ENCODE peak calls at places on chromosomes 6 and 20, in seven cellular contexts. T is lower leg skin, F is bronchial epithelial cell, R is A549, Y is fibroblast of mammary gland, K is esophagus squamous epithelium, C is B cell. A is an unnamed sample.

GRCh38 chr6:45272626-45273025 is 55.5 kb upstream of the RUNX2 start:
- DNase-seq in T (no peak), F (no peak), R (no peak), Y (peak; percentile 11), K (no peak), C (no peak), A (no peak)

GRCh38 chr6:12348530-12349511 is 58.7 kb downstream of the EDN1 start:
- DNase-seq in T (no peak), F (peak; percentile 96), R (peak; percentile 78), Y (peak; percentile 65), K (no peak), C (no peak), A (peak; percentile 82)

GRCh38 chr6:21800948-21801438 is 207.4 kb downstream of the SOX4 start:
- DNase-seq in T (no peak), F (peak; percentile 71), R (peak; percentile 82), Y (peak; percentile 15), K (no peak), C (no peak), A (peak; percentile 62)

GRCh38 chr6:169529931-169530761 is 171.7 kb downstream of the WDR27 start:
- DNase-seq in T (peak; percentile 69), F (no peak), R (peak; percentile 5), Y (peak; percentile 92), K (no peak), C (no peak), A (no peak)

GRCh38 chr6:109187399-109188114 is 92.2 kb downstream of the CEP57L1 start:
- DNase-seq in T (peak; percentile 34), F (peak; percentile 48), R (peak; percentile 7), Y (peak; percentile 50), K (no peak), C (peak; percentile 55), A (peak; percentile 68)

GRCh38 chr6:129793447-129793846 is 67.7 kb downstream of the TMEM244 start:
- DNase-seq in T (no peak), F (no peak), R (no peak), Y (no peak), K (no peak), C (no peak), A (no peak)

GRCh38 chr20:4100679-4101078 is 85.3 kb upstream of the RNF24 start:
- DNase-seq in T (no peak), F (peak; percentile 55), R (no peak), Y (peak; percentile 65), K (no peak), C (no peak), A (no peak)

GRCh38 chr6:142850653-142851434 is 94.1 kb downstream of the HIVEP2 start:
- DNase-seq in T (no peak), F (peak; percentile 65), R (no peak), Y (peak; percentile 74), K (no peak), C (no peak), A (no peak)

GRCh38 chr6:38708483-38708882 is 5.5 kb upstream of the GLO1 start:
- DNase-seq in T (no peak), F (no peak), R (no peak), Y (no peak), K (no peak), C (no peak), A (no peak)

GRCh38 chr6:109009761-109010612 is 84.7 kb downstream of the SESN1 start:
- DNase-seq in T (no peak), F (peak; percentile 25), R (no peak), Y (no peak), K (no peak), C (no peak), A (no peak)

GRCh38 chr6:144286503-144287393 is 1.6 kb downstream of the UTRN start:
- DNase-seq in T (peak; percentile 58), F (peak; percentile 80), R (peak; percentile 63), Y (peak; percentile 93), K (no peak), C (no peak), A (peak; percentile 82)

GRCh38 chr20:38117635-38118034 is 47.4 kb downstream of the TGM2 start:
- DNase-seq in T (no peak), F (peak; percentile 56), R (no peak), Y (no peak), K (no peak), C (no peak), A (peak; percentile 43)

GRCh38 chr6:47922391-47922790 is 140.6 kb downstream of the OPN5 start:
- DNase-seq in T (no peak), F (no peak), R (no peak), Y (no peak), K (no peak), C (no peak), A (no peak)

GRCh38 chr6:170135041-170135440 is 155.8 kb downstream of the DLL1 start:
- DNase-seq in T (no peak), F (no peak), R (no peak), Y (no peak), K (no peak), C (no peak), A (no peak)

GRCh38 chr6:47733879-47734558 is 35.6 kb downstream of the ADGRF4 start:
- DNase-seq in T (no peak), F (peak; percentile 68), R (no peak), Y (peak; percentile 19), K (no peak), C (no peak), A (peak; percentile 65)

GRCh38 chr6:104957301-104958177 is 632 bp downstream of the LIN28B start:
- DNase-seq in T (no peak), F (no peak), R (peak; percentile 19), Y (no peak), K (no peak), C (no peak), A (no peak)

GRCh38 chr20:63847374-63848002 is 13.8 kb upstream of the ABHD16B start:
- DNase-seq in T (no peak), F (no peak), R (no peak), Y (no peak), K (no peak), C (no peak), A (no peak)

GRCh38 chr6:17932362-17932852 is 55.0 kb downstream of the KIF13A start:
- DNase-seq in T (peak; percentile 40), F (peak; percentile 88), R (no peak), Y (peak; percentile 96), K (no peak), C (no peak), A (no peak)

GRCh38 chr20:45564760-45565276 is 14.3 kb downstream of the WFDC8 start:
- DNase-seq in T (no peak), F (no peak), R (no peak), Y (no peak), K (no peak), C (no peak), A (no peak)

GRCh38 chr6:163538331-163538730 is 123.8 kb downstream of the QKI start:
- DNase-seq in T (no peak), F (no peak), R (no peak), Y (no peak), K (no peak), C (no peak), A (no peak)

GRCh38 chr6:90293319-90293937 is 3.2 kb downstream of the BACH2 start:
- DNase-seq in T (no peak), F (no peak), R (no peak), Y (peak; percentile 38), K (no peak), C (no peak), A (no peak)

GRCh38 chr6:42788671-42789070 is 6.8 kb downstream of the BICRAL start:
- DNase-seq in T (no peak), F (no peak), R (no peak), Y (no peak), K (no peak), C (no peak), A (no peak)
- TF ChIP-seq CTCF in T (no peak), F (no peak), R (no peak), Y (no peak), K (no peak), C (no peak), A (no peak)

GRCh38 chr20:208937-209566 is 18.0 kb upstream of the DEFB129 start:
- DNase-seq in T (no peak), F (peak; percentile 76), R (peak; percentile 40), Y (peak; percentile 81), K (no peak), C (peak; percentile 41), A (peak; percentile 61)
- TF ChIP-seq CTCF in T (no peak), F (peak; percentile 60), R (peak; percentile 62), Y (peak; percentile 76), K (no peak), C (peak; percentile 74), A (peak; percentile 62)

DNA sequence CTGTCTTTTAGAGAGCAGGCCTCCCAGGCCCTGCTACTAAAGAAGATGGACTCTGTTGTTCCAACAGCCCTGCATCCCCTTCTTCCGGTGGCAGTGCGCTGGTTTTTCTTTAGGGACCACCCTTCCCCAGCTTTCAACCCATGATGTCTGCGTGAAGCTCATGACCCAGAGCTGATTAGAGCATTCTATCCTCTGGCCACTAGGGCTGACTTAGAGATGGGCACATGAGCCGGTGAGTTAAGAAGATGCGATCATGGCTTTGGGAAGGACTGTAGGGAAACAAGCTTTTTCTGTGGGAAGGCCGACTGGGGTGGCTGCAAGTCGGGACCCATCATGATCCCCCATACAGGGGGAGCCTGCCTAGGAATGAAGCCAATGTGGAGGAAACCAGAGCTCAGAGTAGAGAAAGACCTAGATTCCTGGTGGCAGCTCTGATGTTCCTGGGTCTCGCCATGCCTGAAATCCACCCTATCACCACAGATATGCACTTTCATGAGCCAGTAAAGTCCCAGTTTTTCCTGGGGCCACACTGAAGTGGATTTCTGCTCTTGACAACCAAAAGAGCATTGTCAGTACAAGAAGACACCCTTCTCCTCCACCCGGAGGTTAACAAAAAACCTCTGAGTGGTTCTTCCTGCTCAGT is 29.1 kb upstream of the STX16 start:
- DNase-seq in T (no peak), F (no peak), R (no peak), Y (no peak), K (no peak), C (no peak), A (no peak)
- TF ChIP-seq CTCF in T (no peak), F (peak; percentile 19), R (no peak), Y (peak; percentile 19), K (no peak), C (no peak), A (no peak)

GRCh38 chr6:14676977-14677781 is 559.6 kb downstream of the CD83 start:
- DNase-seq in T (no peak), F (no peak), R (no peak), Y (no peak), K (no peak), C (no peak), A (no peak)
- TF ChIP-seq CTCF in T (no peak), F (no peak), R (no peak), Y (no peak), K (no peak), C (no peak), A (no peak)

DNA sequence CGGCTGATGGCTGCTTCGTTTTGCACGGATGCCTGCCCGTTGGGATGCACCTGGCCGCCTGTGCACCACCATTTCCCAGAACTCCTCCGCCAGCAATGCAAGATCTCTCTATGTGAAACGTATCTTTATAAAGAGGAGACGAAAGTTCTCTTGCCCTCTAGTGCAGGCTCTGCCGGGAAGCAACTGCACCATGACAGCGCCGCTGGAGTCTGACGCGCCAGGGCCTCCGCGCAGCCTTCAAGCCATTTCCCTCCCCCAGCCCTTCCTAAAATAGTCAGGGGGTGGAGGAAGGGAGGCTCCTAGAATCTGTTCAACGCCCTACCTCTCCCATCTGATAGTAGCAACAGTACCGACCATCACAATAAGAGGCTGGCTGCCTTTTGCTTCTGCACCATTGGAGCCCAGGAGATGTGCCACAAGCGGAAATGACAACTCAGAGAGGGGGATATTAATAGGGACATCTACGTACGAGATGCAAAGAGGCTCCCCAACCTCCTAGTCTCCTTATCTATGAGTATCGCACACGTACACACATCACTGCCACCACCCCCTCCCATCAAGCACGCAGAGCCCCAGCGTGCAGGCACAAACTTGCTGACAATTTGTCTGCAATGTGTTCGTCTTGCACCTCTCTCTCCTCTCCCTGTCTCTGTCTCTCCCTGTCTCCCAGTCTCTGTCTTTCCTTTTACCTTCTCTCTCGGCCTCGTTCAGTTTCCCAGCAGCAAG is 1.1 kb downstream of the SYNE1 start:
- DNase-seq in T (peak; percentile 18), F (peak; percentile 17), R (no peak), Y (peak; percentile 19), K (no peak), C (no peak), A (no peak)
- TF ChIP-seq CTCF in T (no peak), F (no peak), R (no peak), Y (no peak), K (no peak), C (no peak), A (no peak)

A was measured in MCF 10A.